ENCODE peak calls at places on chromosomes 2 and 18, in four cellular contexts. V is cardiac muscle cell, L is body of pancreas, B is dorsolateral prefrontal cortex. N is an unnamed sample.

GRCh38 chr2:100291152-100291970 is 30.9 kb downstream of the LONRF2 start:
- DNase-seq in V (peak), L (peak), B (peak), N (peak)

GRCh38 chr2:21822505-21822904 is 698.7 kb downstream of the TDRD15 start:
- DNase-seq in V (no peak), L (no peak), B (no peak), N (no peak)

GRCh38 chr2:96913398-96914202 is 43.7 kb upstream of the SEMA4C start:
- DNase-seq in V (no peak), L (no peak), B (no peak), N (no peak)

GRCh38 chr2:9675369-9676351 is 44.9 kb upstream of the YWHAQ start:
- DNase-seq in V (no peak), L (no peak), B (no peak), N (peak)

GRCh38 chr2:2880938-2881337 is 496.7 kb downstream of the EIPR1 start:
- DNase-seq in V (no peak), L (no peak), B (no peak), N (no peak)

GRCh38 chr2:235171511-235172130 is 219.8 kb downstream of the SH3BP4 start:
- DNase-seq in V (no peak), L (no peak), B (no peak), N (peak)

GRCh38 chr2:24871852-24872323 is 48.1 kb downstream of the ADCY3 start:
- DNase-seq in V (peak), L (no peak), B (no peak), N (peak)

GRCh38 chr18:60411715-60412114 is 39.1 kb upstream of the MC4R start:
- DNase-seq in V (peak), L (no peak), B (no peak), N (no peak)

GRCh38 chr2:40786636-40787035 is 334.7 kb upstream of the SLC8A1 start:
- DNase-seq in V (no peak), L (no peak), B (no peak), N (no peak)

GRCh38 chr2:30362468-30363081 is 84.5 kb upstream of the LCLAT1 start:
- DNase-seq in V (peak), L (no peak), B (no peak), N (peak)

GRCh38 chr2:47181176-47181575 is 26.1 kb upstream of the STPG4 start:
- DNase-seq in V (no peak), L (no peak), B (no peak), N (no peak)

GRCh38 chr18:13235981-13236380 is 17.4 kb downstream of the LDLRAD4 start:
- DNase-seq in V (no peak), L (peak), B (no peak), N (no peak)

GRCh38 chr2:203934006-203934632 is 2.4 kb upstream of the ICOS start:
- DNase-seq in V (no peak), L (no peak), B (no peak), N (no peak)

GRCh38 chr2:232839680-232840079 is 30.4 kb upstream of the SNORC start:
- DNase-seq in V (no peak), L (peak), B (no peak), N (no peak)

GRCh38 chr2:120005834-120006521 is 6.9 kb upstream of the EPB41L5 start:
- DNase-seq in V (no peak), L (no peak), B (no peak), N (no peak)

GRCh38 chr2:175002547-175003274 is 2.5 kb downstream of the CHN1 start:
- DNase-seq in V (no peak), L (no peak), B (no peak), N (no peak)

GRCh38 chr2:220162320-220162719 is 534.9 kb downstream of the SLC4A3 start:
- DNase-seq in V (peak), L (no peak), B (no peak), N (no peak)

GRCh38 chr2:112724611-112725525 is 4.0 kb downstream of the NT5DC4 start:
- DNase-seq in V (peak), L (no peak), B (no peak), N (no peak)

GRCh38 chr18:29741481-29741880 is 1301.1 kb downstream of the DSC3 start:
- DNase-seq in V (no peak), L (no peak), B (no peak), N (no peak)

GRCh38 chr2:136010126-136010525 is 24.7 kb upstream of the DARS1 start:
- DNase-seq in V (no peak), L (no peak), B (no peak), N (peak)

GRCh38 chr2:101400048-101400447 is 12.7 kb upstream of the CREG2 start:
- DNase-seq in V (no peak), L (no peak), B (no peak), N (no peak)

GRCh38 chr2:86815616-86816015 is 24.9 kb upstream of the CD8A start:
- DNase-seq in V (no peak), L (no peak), B (no peak), N (no peak)

GRCh38 chr2:151102196-151102692 is 159.4 kb downstream of the RBM43 start:
- DNase-seq in V (no peak), L (no peak), B (no peak), N (no peak)
- H3K27ac ChIP-seq in V (no peak), L (no peak), B (no peak), N (no peak)

GRCh38 chr2:52034706-52035105 is 1002.8 kb upstream of the NRXN1 start:
- DNase-seq in V (no peak), L (no peak), B (no peak), N (no peak)
- TF ChIP-seq CTCF in V (peak), L (no peak), B (no peak), N (no peak)

GRCh38 chr18:45741056-45741455 is 17.1 kb downstream of the SLC14A1 start:
- DNase-seq in V (no peak), L (no peak), B (no peak), N (no peak)
- H3K4me3 ChIP-seq in V (no peak), L (no peak), B (no peak), N (no peak)

DNA sequence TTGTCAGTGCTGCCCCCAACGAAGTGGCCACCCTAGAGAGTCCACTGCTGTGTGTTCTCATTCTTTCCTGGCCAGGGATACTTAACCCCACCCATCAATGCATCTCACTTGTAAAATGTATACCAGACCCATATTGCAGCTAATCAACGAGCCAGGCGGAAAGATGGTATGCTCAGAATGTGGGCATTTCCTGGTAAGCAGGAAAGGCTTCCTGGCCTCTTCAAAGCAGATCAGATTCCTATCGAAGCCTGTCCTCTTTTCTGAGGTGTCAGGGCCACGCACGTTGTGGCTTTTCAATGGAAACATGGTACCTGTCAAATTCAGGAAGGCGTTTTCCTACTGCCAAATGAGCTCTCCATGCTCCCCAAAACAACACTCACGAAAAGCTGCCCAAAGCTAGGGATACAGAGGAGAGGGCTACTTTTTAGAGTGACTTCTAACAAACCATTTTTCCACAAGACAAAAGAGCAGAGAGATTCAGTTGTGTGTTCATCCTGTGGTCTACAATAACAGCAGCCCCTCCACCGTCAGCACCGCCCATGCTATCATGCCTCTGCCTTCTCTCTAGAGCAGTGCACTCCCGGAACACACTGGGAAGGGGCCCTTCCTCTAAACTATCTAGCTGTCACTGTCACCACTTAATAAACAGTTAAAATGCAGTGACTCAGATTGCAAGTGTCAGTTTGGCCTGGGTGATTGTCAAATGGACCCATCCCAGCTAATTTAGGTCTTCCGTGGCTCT is 535.1 kb downstream of the RNF144A start:
- DNase-seq in V (no peak), L (no peak), B (no peak), N (no peak)
- H3K27ac ChIP-seq in V (no peak), L (no peak), B (no peak), N (no peak)

N was measured in brain microvascular endothelial cell.